ENCODE peak calls at places on chromosomes 11 and 22, in seven cellular contexts. One of them, this sample, is unnamed.

GRCh38 chr11:6083129-6083528 is 24.4 kb upstream of the OR56B4 start:
- DNase-seq in HCT116: no peak
- DNase-seq in sigmoid colon: no peak
- DNase-seq in suprapubic skin: no peak
- DNase-seq in SK-N-MC: no peak
- DNase-seq in transverse colon: no peak
- DNase-seq in stomach: no peak
- DNase-seq in this sample: no peak

GRCh38 chr11:60700689-60701508 is 1.5 kb downstream of the MS4A8 start:
- DNase-seq in suprapubic skin: no peak
- DNase-seq in transverse colon: peak
- DNase-seq in stomach: peak
- DNase-seq in SK-N-MC: no peak
- DNase-seq in HCT116: peak
- DNase-seq in sigmoid colon: no peak
- DNase-seq in this sample: no peak

GRCh38 chr11:122339661-122340060 is 223.6 kb upstream of the BLID start:
- DNase-seq in HCT116: no peak
- DNase-seq in SK-N-MC: no peak
- DNase-seq in stomach: no peak
- DNase-seq in suprapubic skin: no peak
- DNase-seq in sigmoid colon: no peak
- DNase-seq in transverse colon: no peak
- DNase-seq in this sample: no peak

GRCh38 chr11:110327508-110327907 is 31.1 kb upstream of the RDX start:
- DNase-seq in stomach: no peak
- DNase-seq in SK-N-MC: no peak
- DNase-seq in transverse colon: no peak
- DNase-seq in sigmoid colon: no peak
- DNase-seq in suprapubic skin: no peak
- DNase-seq in HCT116: no peak
- DNase-seq in this sample: no peak

GRCh38 chr11:30196400-30197206 is 34.2 kb upstream of the FSHB start:
- DNase-seq in stomach: peak
- DNase-seq in HCT116: peak
- DNase-seq in transverse colon: peak
- DNase-seq in suprapubic skin: no peak
- DNase-seq in sigmoid colon: no peak
- DNase-seq in SK-N-MC: peak
- DNase-seq in this sample: peak

GRCh38 chr11:27215471-27216267 is 147.3 kb downstream of the CCDC34 start:
- DNase-seq in stomach: peak
- DNase-seq in SK-N-MC: no peak
- DNase-seq in suprapubic skin: no peak
- DNase-seq in sigmoid colon: no peak
- DNase-seq in HCT116: no peak
- DNase-seq in transverse colon: no peak
- DNase-seq in this sample: no peak

GRCh38 chr11:130088909-130089668 is 19.4 kb downstream of the APLP2 start:
- DNase-seq in HCT116: no peak
- DNase-seq in suprapubic skin: no peak
- DNase-seq in sigmoid colon: no peak
- DNase-seq in stomach: no peak
- DNase-seq in SK-N-MC: no peak
- DNase-seq in transverse colon: no peak
- DNase-seq in this sample: no peak

GRCh38 chr11:64854534-64855502 is 10.4 kb upstream of the CDC42BPG start:
- DNase-seq in HCT116: peak
- DNase-seq in SK-N-MC: no peak
- DNase-seq in suprapubic skin: peak
- DNase-seq in sigmoid colon: peak
- DNase-seq in stomach: peak
- DNase-seq in transverse colon: peak
- DNase-seq in this sample: peak

GRCh38 chr11:8341966-8342365 is 78.3 kb upstream of the LMO1 start:
- DNase-seq in SK-N-MC: no peak
- DNase-seq in stomach: no peak
- DNase-seq in HCT116: no peak
- DNase-seq in transverse colon: no peak
- DNase-seq in suprapubic skin: no peak
- DNase-seq in sigmoid colon: no peak
- DNase-seq in this sample: no peak

GRCh38 chr11:106681435-106681834 is 336.8 kb downstream of the GUCY1A2 start:
- DNase-seq in HCT116: no peak
- DNase-seq in sigmoid colon: no peak
- DNase-seq in stomach: no peak
- DNase-seq in SK-N-MC: no peak
- DNase-seq in transverse colon: no peak
- DNase-seq in suprapubic skin: no peak
- DNase-seq in this sample: no peak

GRCh38 chr11:62497132-62497915 is 49.3 kb downstream of the AHNAK start:
- DNase-seq in SK-N-MC: no peak
- DNase-seq in transverse colon: peak
- DNase-seq in suprapubic skin: no peak
- DNase-seq in sigmoid colon: no peak
- DNase-seq in stomach: peak
- DNase-seq in HCT116: peak
- DNase-seq in this sample: peak

GRCh38 chr22:35131423-35132050 is 65.6 kb downstream of the ISX start:
- DNase-seq in sigmoid colon: no peak
- DNase-seq in stomach: no peak
- DNase-seq in suprapubic skin: no peak
- DNase-seq in SK-N-MC: no peak
- DNase-seq in HCT116: no peak
- DNase-seq in transverse colon: no peak
- DNase-seq in this sample: no peak

GRCh38 chr11:47189100-47189834 is 3.0 kb upstream of the PACSIN3 start:
- DNase-seq in transverse colon: no peak
- DNase-seq in stomach: no peak
- DNase-seq in sigmoid colon: no peak
- DNase-seq in suprapubic skin: no peak
- DNase-seq in HCT116: no peak
- DNase-seq in SK-N-MC: no peak
- DNase-seq in this sample: peak

DNA sequence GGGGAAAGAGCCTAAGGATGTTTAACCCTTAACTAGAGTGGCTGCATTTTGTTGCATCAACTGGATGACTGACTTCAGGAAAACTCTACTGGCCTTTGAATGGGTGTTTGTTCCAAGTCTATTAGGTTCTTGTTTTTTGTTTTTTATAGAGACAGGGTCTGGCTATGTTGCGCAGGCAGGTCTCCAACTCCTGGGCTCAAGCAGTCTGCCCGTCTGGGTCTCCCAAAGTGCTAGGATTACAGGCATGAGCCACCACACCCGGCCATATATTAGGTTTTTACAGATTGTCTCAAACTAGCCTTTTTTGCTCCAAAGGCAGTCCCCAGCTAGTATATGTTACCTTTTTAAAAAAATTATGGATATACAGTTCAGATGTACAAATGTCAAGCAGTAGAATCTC is 1.1 kb downstream of the SMARCB1 start:
- DNase-seq in transverse colon: no peak
- DNase-seq in stomach: no peak
- DNase-seq in SK-N-MC: no peak
- DNase-seq in suprapubic skin: no peak
- DNase-seq in sigmoid colon: no peak
- DNase-seq in HCT116: no peak
- DNase-seq in this sample: no peak
- H3K4me3 ChIP-seq in transverse colon: peak
- H3K4me3 ChIP-seq in stomach: peak
- H3K4me3 ChIP-seq in SK-N-MC: peak
- H3K4me3 ChIP-seq in suprapubic skin: peak
- H3K4me3 ChIP-seq in sigmoid colon: peak
- H3K4me3 ChIP-seq in HCT116: peak
- H3K4me3 ChIP-seq in this sample: peak

GRCh38 chr11:66336234-66337102 is at the start of gene RIN1:
- DNase-seq in stomach: peak
- DNase-seq in suprapubic skin: peak
- DNase-seq in SK-N-MC: no peak
- DNase-seq in transverse colon: peak
- DNase-seq in sigmoid colon: peak
- DNase-seq in HCT116: peak
- DNase-seq in this sample: peak
- TF ChIP-seq POLR2AphosphoS5 in stomach: peak
- TF ChIP-seq POLR2AphosphoS5 in suprapubic skin: peak
- TF ChIP-seq POLR2AphosphoS5 in SK-N-MC: peak
- TF ChIP-seq POLR2AphosphoS5 in transverse colon: peak
- TF ChIP-seq POLR2AphosphoS5 in sigmoid colon: no peak
- TF ChIP-seq POLR2AphosphoS5 in HCT116: peak
- TF ChIP-seq POLR2AphosphoS5 in this sample: peak

DNA sequence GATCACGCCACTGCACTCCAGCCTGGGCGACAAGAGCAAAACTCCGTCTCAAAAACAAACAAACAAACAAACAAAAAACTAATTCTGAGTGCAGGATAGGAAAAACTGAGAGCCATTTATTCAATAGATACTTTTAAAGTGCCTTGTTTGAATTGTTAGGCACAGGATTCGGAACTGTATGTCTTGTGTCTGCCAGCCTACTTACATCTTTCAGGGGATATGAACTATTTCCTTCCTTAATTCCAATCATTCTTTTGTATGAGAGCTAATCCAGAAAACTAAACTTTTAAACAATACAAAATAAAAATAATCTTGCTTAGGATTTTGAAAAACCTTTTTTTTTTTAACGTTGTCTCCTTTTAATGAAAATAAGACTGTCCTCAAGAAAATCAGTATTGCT is 12.6 kb downstream of the UVRAG start:
- DNase-seq in sigmoid colon: no peak
- DNase-seq in stomach: no peak
- DNase-seq in suprapubic skin: no peak
- DNase-seq in transverse colon: no peak
- DNase-seq in SK-N-MC: no peak
- DNase-seq in HCT116: no peak
- DNase-seq in this sample: no peak
- H3K4me3 ChIP-seq in sigmoid colon: no peak
- H3K4me3 ChIP-seq in stomach: no peak
- H3K4me3 ChIP-seq in suprapubic skin: no peak
- H3K4me3 ChIP-seq in transverse colon: no peak
- H3K4me3 ChIP-seq in SK-N-MC: no peak
- H3K4me3 ChIP-seq in HCT116: no peak
- H3K4me3 ChIP-seq in this sample: no peak

DNA sequence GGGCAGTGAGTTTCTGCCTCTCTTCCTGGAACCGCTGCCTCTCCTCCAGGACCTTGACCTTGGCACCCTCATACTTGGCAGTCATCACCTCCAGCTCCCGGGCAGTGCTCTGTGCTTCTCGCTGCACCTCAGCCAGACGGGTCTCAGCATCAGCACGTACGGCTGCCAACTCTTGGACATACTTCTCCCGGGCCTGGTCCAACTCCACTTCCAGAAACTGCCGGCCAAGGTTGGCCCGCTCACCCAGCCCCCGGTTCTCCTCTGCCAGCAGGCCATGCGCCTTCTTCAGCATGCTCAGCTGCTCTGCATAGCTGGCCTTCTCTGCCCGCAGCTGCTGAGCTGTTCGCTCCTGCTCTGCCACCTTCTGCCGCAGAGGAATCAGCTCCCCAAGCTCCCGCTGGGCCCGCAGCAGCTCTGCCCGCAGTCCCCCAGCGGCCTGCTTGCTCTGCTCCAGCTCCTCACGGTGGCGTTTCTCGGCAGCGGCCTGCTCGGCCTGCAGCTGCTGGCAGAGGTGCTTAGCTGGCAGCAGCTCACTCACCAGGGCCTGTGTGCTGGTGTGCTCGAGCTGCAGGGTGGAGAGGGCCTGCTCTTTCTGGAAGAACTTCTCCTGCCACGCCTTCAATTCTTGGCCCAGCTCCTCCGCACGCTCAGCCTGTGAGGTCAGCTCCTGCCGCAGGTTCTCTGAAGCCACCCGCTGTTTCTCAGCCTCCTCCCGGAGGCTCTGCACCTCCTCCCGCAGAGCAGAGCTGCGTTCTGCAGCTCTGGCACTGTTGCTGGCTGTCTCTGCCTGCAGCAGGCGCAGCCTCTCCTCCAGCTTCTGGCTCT is 14.4 kb downstream of the IL18BP start:
- DNase-seq in HCT116: no peak
- DNase-seq in sigmoid colon: peak
- DNase-seq in suprapubic skin: no peak
- DNase-seq in transverse colon: no peak
- DNase-seq in stomach: peak
- DNase-seq in SK-N-MC: no peak
- DNase-seq in this sample: no peak
- TF ChIP-seq POLR2AphosphoS5 in HCT116: no peak
- TF ChIP-seq POLR2AphosphoS5 in sigmoid colon: peak
- TF ChIP-seq POLR2AphosphoS5 in suprapubic skin: peak
- TF ChIP-seq POLR2AphosphoS5 in transverse colon: peak
- TF ChIP-seq POLR2AphosphoS5 in stomach: no peak
- TF ChIP-seq POLR2AphosphoS5 in SK-N-MC: no peak
- TF ChIP-seq POLR2AphosphoS5 in this sample: no peak

DNA sequence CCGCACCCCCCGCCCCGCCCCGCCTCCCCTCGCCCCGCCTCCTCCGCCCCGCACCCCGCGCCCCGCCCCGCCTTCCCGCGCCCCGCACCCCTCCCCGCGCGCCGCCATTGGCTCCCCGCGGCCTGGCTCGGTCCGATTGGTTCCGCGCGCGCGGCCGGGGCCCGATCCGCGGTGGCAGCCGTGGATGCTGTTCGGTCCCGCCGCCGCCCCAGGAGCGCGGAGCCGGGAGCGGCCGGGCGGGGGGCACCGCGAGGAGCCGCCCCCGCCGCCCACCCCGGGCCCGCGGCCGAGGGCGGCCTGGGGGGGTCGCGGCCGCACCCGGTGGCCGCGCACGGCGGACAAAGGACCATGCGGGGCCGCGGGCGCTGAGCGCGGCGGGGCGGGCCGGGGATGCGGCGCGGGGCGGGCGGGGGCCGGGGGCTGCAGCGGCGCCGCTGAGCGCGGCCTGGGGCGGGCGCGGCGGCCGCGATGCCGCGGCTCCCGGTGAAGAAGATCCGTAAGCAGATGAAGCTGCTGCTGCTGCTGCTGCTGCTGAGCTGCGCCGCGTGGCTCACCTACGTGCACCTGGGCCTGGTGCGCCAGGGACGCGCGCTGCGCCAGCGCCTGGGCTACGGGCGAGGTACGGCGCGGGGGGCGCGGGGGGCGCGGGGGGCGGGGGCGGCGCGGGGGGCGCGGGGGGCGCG is at the start of gene B4GALNT4:
- DNase-seq in suprapubic skin: no peak
- DNase-seq in transverse colon: no peak
- DNase-seq in sigmoid colon: no peak
- DNase-seq in HCT116: no peak
- DNase-seq in SK-N-MC: no peak
- DNase-seq in stomach: no peak
- DNase-seq in this sample: no peak
- H3K4me3 ChIP-seq in suprapubic skin: peak
- H3K4me3 ChIP-seq in transverse colon: no peak
- H3K4me3 ChIP-seq in sigmoid colon: peak
- H3K4me3 ChIP-seq in HCT116: peak
- H3K4me3 ChIP-seq in SK-N-MC: peak
- H3K4me3 ChIP-seq in stomach: peak
- H3K4me3 ChIP-seq in this sample: peak

GRCh38 chr11:10796191-10796590 is 12.5 kb downstream of the EIF4G2 start:
- DNase-seq in HCT116: no peak
- DNase-seq in stomach: no peak
- DNase-seq in sigmoid colon: no peak
- DNase-seq in SK-N-MC: no peak
- DNase-seq in transverse colon: no peak
- DNase-seq in suprapubic skin: no peak
- DNase-seq in this sample: no peak
- TF ChIP-seq POLR2AphosphoS5 in HCT116: peak
- TF ChIP-seq POLR2AphosphoS5 in stomach: no peak
- TF ChIP-seq POLR2AphosphoS5 in sigmoid colon: no peak
- TF ChIP-seq POLR2AphosphoS5 in SK-N-MC: peak
- TF ChIP-seq POLR2AphosphoS5 in transverse colon: peak
- TF ChIP-seq POLR2AphosphoS5 in suprapubic skin: no peak
- TF ChIP-seq POLR2AphosphoS5 in this sample: peak

GRCh38 chr11:86938203-86938899 is 16.8 kb downstream of the FZD4 start:
- DNase-seq in suprapubic skin: no peak
- DNase-seq in HCT116: no peak
- DNase-seq in stomach: no peak
- DNase-seq in transverse colon: no peak
- DNase-seq in sigmoid colon: no peak
- DNase-seq in SK-N-MC: no peak
- DNase-seq in this sample: no peak
- H3K4me3 ChIP-seq in suprapubic skin: no peak
- H3K4me3 ChIP-seq in HCT116: no peak
- H3K4me3 ChIP-seq in stomach: no peak
- H3K4me3 ChIP-seq in transverse colon: no peak
- H3K4me3 ChIP-seq in sigmoid colon: no peak
- H3K4me3 ChIP-seq in SK-N-MC: no peak
- H3K4me3 ChIP-seq in this sample: no peak

This sample was measured in Panc1.